ENCODE peak calls at places on chromosomes 16 and 17, in four cellular contexts. D is heart right ventricle, L is EL, T is NCI-H460. A is an unnamed sample.

GRCh38 chr17:40450175-40450574 is 6.9 kb downstream of the IGFBP4 start:
- DNase-seq in D (no peak), L (peak), T (peak), A (peak)

GRCh38 chr17:16463341-16464000 is 28.5 kb downstream of the LRRC75A start:
- DNase-seq in D (peak), T (no peak), L (peak), A (no peak)

GRCh38 chr16:77986021-77986420 is 36.3 kb upstream of the CLEC3A start:
- DNase-seq in L (no peak), T (no peak), D (no peak), A (no peak)

GRCh38 chr16:4152267-4152666 is 36.0 kb upstream of the ADCY9 start:
- DNase-seq in D (no peak), T (no peak), L (no peak), A (no peak)

GRCh38 chr17:48056246-48056745 is 8.1 kb downstream of the NFE2L1 start:
- DNase-seq in L (no peak), D (no peak), T (no peak), A (no peak)

GRCh38 chr16:85428168-85428898 is 184.8 kb upstream of the GSE1 start:
- DNase-seq in L (no peak), T (peak), D (peak), A (peak)

GRCh38 chr17:27295945-27296344 is 2.0 kb downstream of the WSB1 start:
- DNase-seq in D (no peak), L (peak), T (no peak), A (no peak)

GRCh38 chr17:59706900-59707181 is 389 bp downstream of the PTRH2 start:
- DNase-seq in L (no peak), T (no peak), D (no peak), A (no peak)

GRCh38 chr17:62824290-62825135 is 16.4 kb upstream of the MARCHF10 start:
- DNase-seq in T (no peak), D (no peak), L (peak), A (no peak)

GRCh38 chr17:48795444-48796162 is 21.4 kb downstream of the TTLL6 start:
- DNase-seq in D (no peak), T (no peak), L (peak), A (peak)

GRCh38 chr16:49876716-49877129 is 20.8 kb upstream of the ZNF423 start:
- DNase-seq in D (peak), L (peak), T (no peak), A (peak)

GRCh38 chr17:43769426-43769825 is 9.4 kb downstream of the DUSP3 start:
- DNase-seq in T (no peak), D (no peak), L (no peak), A (no peak)

GRCh38 chr16:4882261-4882632 is 35.0 kb downstream of the UBN1 start:
- DNase-seq in T (no peak), D (no peak), L (no peak), A (no peak)

GRCh38 chr17:5757306-5757907 is 173.1 kb upstream of the NLRP1 start:
- DNase-seq in L (no peak), T (no peak), D (no peak), A (no peak)

A was measured in HuH-7.5.